ENCODE peak calls at places on chromosomes 5 and 9, in eight cellular contexts. V, C, Q, B, I, M, W and D are unnamed samples.

GRCh38 chr5:8577792-8578191 is 708.8 kb downstream of the MTRR start:
- DNase-seq in V (no peak), C (no peak), Q (no peak), B (no peak), I (no peak), M (no peak), W (peak; percentile 28), D (no peak)

GRCh38 chr5:167530548-167530947 is 760.9 kb upstream of the WWC1 start:
- DNase-seq in V (no peak), C (no peak), Q (no peak), B (no peak), I (no peak), M (no peak), W (no peak), D (no peak)

GRCh38 chr5:159061186-159061796 is 38.4 kb downstream of the EBF1 start:
- DNase-seq in V (no peak), C (no peak), Q (no peak), B (no peak), I (peak; percentile 57), M (no peak), W (peak; percentile 86), D (no peak)

GRCh38 chr5:106521701-106522100 is 1149.0 kb downstream of the EFNA5 start:
- DNase-seq in V (no peak), C (no peak), Q (no peak), B (no peak), I (no peak), M (no peak), W (peak; percentile 75), D (no peak)

GRCh38 chr5:167633931-167634341 is 657.5 kb upstream of the WWC1 start:
- DNase-seq in V (no peak), C (no peak), Q (no peak), B (no peak), I (no peak), M (no peak), W (peak; percentile 84), D (no peak)

GRCh38 chr9:7491641-7492040 is 307.9 kb downstream of the DMAC1 start:
- DNase-seq in V (no peak), C (no peak), Q (no peak), B (no peak), I (no peak), M (no peak), W (no peak), D (no peak)

GRCh38 chr9:78149738-78150291 is 86.1 kb upstream of the CEP78 start:
- DNase-seq in V (no peak), C (no peak), Q (no peak), B (no peak), I (no peak), M (no peak), W (no peak), D (no peak)

GRCh38 chr5:55700745-55701144 is 11.4 kb downstream of the SLC38A9 start:
- DNase-seq in V (no peak), C (no peak), Q (no peak), B (no peak), I (no peak), M (no peak), W (no peak), D (no peak)

GRCh38 chr5:142816577-142816976 is 46.4 kb downstream of the ARHGAP26 start:
- DNase-seq in V (no peak), C (no peak), Q (no peak), B (no peak), I (no peak), M (no peak), W (peak; percentile 45), D (no peak)

GRCh38 chr9:114525505-114525904 is 20.2 kb upstream of the WHRN start:
- DNase-seq in V (no peak), C (no peak), Q (no peak), B (no peak), I (no peak), M (no peak), W (peak; percentile 60), D (no peak)

GRCh38 chr9:111752455-111752854 is 42.3 kb downstream of the SHOC1 start:
- DNase-seq in V (no peak), C (no peak), Q (no peak), B (no peak), I (no peak), M (no peak), W (no peak), D (no peak)

GRCh38 chr5:178298283-178298807 is 65.7 kb upstream of the PHYKPL start:
- DNase-seq in V (no peak), C (no peak), Q (no peak), B (no peak), I (no peak), M (no peak), W (no peak), D (peak; percentile 44)